ENCODE peak calls at places on chromosomes 16 and 17, in six cellular contexts. H is right lobe of liver; N is NT2/D1; V is CD8-positive, alpha-beta T cell; J is HAP-1; B is A549. R is an unnamed sample.

GRCh38 chr16:69276143-69277115 is 34.7 kb upstream of the VPS4A start:
- DNase-seq in B (no peak), N (no peak), H (no peak), J (no peak), V (no peak), R (peak)

GRCh38 chr17:15999974-16000827 is 577 bp downstream of the TTC19 start:
- DNase-seq in J (peak), N (no peak), V (no peak), B (peak), H (no peak), R (no peak)

GRCh38 chr17:33811984-33812383 is 443.1 kb upstream of the CCL2 start:
- DNase-seq in H (no peak), B (no peak), J (no peak), V (no peak), N (no peak), R (no peak)

GRCh38 chr17:60077672-60078519 is 825 bp downstream of the HEATR6 start:
- DNase-seq in V (no peak), N (no peak), H (no peak), B (no peak), J (peak), R (no peak)

GRCh38 chr16:84103678-84104077 is 13.1 kb downstream of the MBTPS1 start:
- DNase-seq in B (no peak), J (no peak), H (no peak), V (no peak), N (no peak), R (no peak)

GRCh38 chr17:80892900-80893603 is 98.6 kb upstream of the CHMP6 start:
- DNase-seq in V (peak), N (no peak), H (no peak), J (no peak), B (peak), R (peak)

GRCh38 chr17:74227681-74228080 is 14.3 kb downstream of the TTYH2 start:
- DNase-seq in J (no peak), H (no peak), B (no peak), N (no peak), V (no peak), R (no peak)

GRCh38 chr16:85359147-85359822 is 247.0 kb upstream of the CIBAR2 start:
- DNase-seq in J (no peak), B (no peak), V (no peak), N (no peak), H (no peak), R (no peak)

GRCh38 chr16:56277040-56277439 is 85.8 kb downstream of the GNAO1 start:
- DNase-seq in B (peak), J (peak), V (no peak), N (peak), H (no peak), R (no peak)

GRCh38 chr17:12985431-12986285 is 32.2 kb downstream of the ELAC2 start:
- DNase-seq in J (no peak), V (no peak), N (no peak), H (no peak), B (no peak), R (no peak)

GRCh38 chr17:1001640-1002411 is 4.9 kb downstream of the TIMM22 start:
- DNase-seq in J (no peak), N (no peak), B (no peak), V (no peak), H (no peak), R (peak)

GRCh38 chr17:14359251-14359939 is 58.5 kb downstream of the HS3ST3B1 start:
- DNase-seq in J (no peak), B (no peak), H (no peak), V (peak), N (no peak), R (no peak)

GRCh38 chr16:86882586-86883280 is 304.4 kb downstream of the FOXL1 start:
- DNase-seq in H (no peak), N (no peak), V (no peak), J (no peak), B (no peak), R (no peak)

GRCh38 chr16:81530296-81530721 is 85.7 kb downstream of the CMIP start:
- DNase-seq in J (no peak), N (no peak), V (no peak), H (no peak), B (no peak), R (no peak)

GRCh38 chr17:74821655-74822328 is 37.9 kb downstream of the GRIN2C start:
- DNase-seq in J (no peak), N (no peak), V (no peak), H (no peak), B (no peak), R (no peak)

GRCh38 chr17:45171338-45172231 is 9.9 kb downstream of the HEXIM2 start:
- DNase-seq in V (no peak), J (peak), H (peak), N (no peak), B (peak), R (peak)

GRCh38 chr17:34269969-34270368 is at the start of gene CCL7:
- DNase-seq in V (no peak), B (no peak), J (no peak), H (no peak), N (no peak), R (no peak)

GRCh38 chr17:35559495-35559894 is 1.1 kb downstream of the SLFN14 start:
- DNase-seq in N (no peak), J (no peak), V (no peak), H (no peak), B (no peak), R (no peak)

GRCh38 chr17:44065668-44066203 is 735 bp downstream of the LSM12 start:
- DNase-seq in H (no peak), B (no peak), J (no peak), N (no peak), V (no peak), R (no peak)

GRCh38 chr17:2963332-2964027 is 99.9 kb downstream of the OR1D5 start:
- DNase-seq in H (peak), N (no peak), J (no peak), V (no peak), B (no peak), R (no peak)

GRCh38 chr16:52022177-52022576 is 524.8 kb downstream of the TOX3 start:
- DNase-seq in V (no peak), N (no peak), B (no peak), J (no peak), H (no peak), R (no peak)

GRCh38 chr16:87406495-87407088 is 14.5 kb downstream of the MAP1LC3B start:
- DNase-seq in J (no peak), H (peak), N (no peak), B (no peak), V (no peak), R (no peak)

GRCh38 chr17:181213-182163 is at the start of gene DOC2B:
- DNase-seq in J (peak), B (no peak), H (peak), V (no peak), N (no peak), R (peak)

GRCh38 chr17:79420318-79421243 is 190.3 kb downstream of the RBFOX3 start:
- DNase-seq in J (no peak), V (no peak), N (no peak), B (peak), H (no peak), R (no peak)

GRCh38 chr16:69324585-69325253 is 5.7 kb downstream of the PDF start:
- DNase-seq in N (no peak), V (no peak), B (no peak), J (no peak), H (peak), R (no peak)

GRCh38 chr16:68802190-68802589 is 41.1 kb upstream of the TANGO6 start:
- DNase-seq in J (no peak), N (no peak), B (no peak), V (no peak), H (no peak), R (no peak)

GRCh38 chr17:55783684-55784245 is 32.9 kb downstream of the PCTP start:
- DNase-seq in N (no peak), H (no peak), B (no peak), V (no peak), J (no peak), R (peak)

GRCh38 chr16:67552476-67552875 is 9.8 kb upstream of the CTCF start:
- DNase-seq in N (no peak), V (no peak), H (no peak), J (no peak), B (no peak), R (no peak)

GRCh38 chr16:17002557-17002956 is 468.2 kb downstream of the XYLT1 start:
- DNase-seq in H (no peak), J (no peak), B (no peak), N (no peak), V (no peak), R (no peak)

GRCh38 chr17:11380761-11381160 is 139.7 kb downstream of the SHISA6 start:
- DNase-seq in V (no peak), H (no peak), B (no peak), J (no peak), N (no peak), R (no peak)

GRCh38 chr17:12712941-12713340 is 47.3 kb downstream of the MYOCD start:
- DNase-seq in B (no peak), N (no peak), H (no peak), J (no peak), V (no peak), R (no peak)

GRCh38 chr17:6456321-6456720 is 12.1 kb downstream of the PIMREG start:
- DNase-seq in H (no peak), N (no peak), J (no peak), V (no peak), B (no peak), R (no peak)

GRCh38 chr17:6453279-6454024 is 9.2 kb downstream of the PIMREG start:
- DNase-seq in N (no peak), J (no peak), B (no peak), V (no peak), H (no peak), R (no peak)

GRCh38 chr17:6455321-6455705 is 11.1 kb downstream of the PIMREG start:
- DNase-seq in J (peak), H (no peak), B (no peak), N (no peak), V (peak), R (no peak)

GRCh38 chr17:6452471-6453266 is 8.4 kb downstream of the PIMREG start:
- DNase-seq in V (no peak), N (no peak), J (no peak), B (no peak), H (no peak), R (no peak)

GRCh38 chr17:6454495-6455320 is 10.5 kb downstream of the PIMREG start:
- DNase-seq in H (no peak), J (no peak), N (no peak), V (no peak), B (no peak), R (no peak)
- H3K4me3 ChIP-seq in H (no peak), J (no peak), N (no peak), V (peak), B (no peak), R (peak)

GRCh38 chr16:73873643-73874042 is 423.0 kb upstream of the PSMD7 start:
- DNase-seq in B (no peak), N (no peak), J (no peak), H (no peak), V (no peak), R (no peak)

GRCh38 chr16:73872856-73873255 is 423.8 kb upstream of the PSMD7 start:
- DNase-seq in B (no peak), J (no peak), N (no peak), V (no peak), H (no peak), R (no peak)

DNA sequence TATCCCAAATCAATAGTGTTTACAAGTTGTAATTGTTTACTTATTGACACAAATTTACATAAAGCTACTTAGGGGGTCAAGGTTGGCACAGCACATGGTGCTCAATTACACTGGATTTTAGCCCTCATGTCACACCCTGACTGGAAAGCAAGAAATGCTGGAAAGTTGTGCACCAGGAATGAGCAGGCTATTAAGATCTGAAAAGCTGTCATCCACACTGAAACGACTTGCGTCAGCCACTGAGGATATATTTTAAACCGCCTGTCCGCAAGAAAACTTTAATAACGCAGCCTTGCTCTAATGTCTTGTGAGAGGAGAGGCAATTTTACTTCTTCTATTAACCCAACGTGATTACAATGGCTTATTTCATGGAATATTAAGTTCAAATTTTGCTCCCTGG is 425.5 kb upstream of the PSMD7 start:
- DNase-seq in B (no peak), H (no peak), V (no peak), N (no peak), J (no peak), R (no peak)
- H3K4me3 ChIP-seq in B (no peak), H (no peak), V (no peak), N (no peak), J (no peak), R (no peak)

GRCh38 chr17:50165466-50165865 is 339 bp upstream of the SGCA start:
- DNase-seq in H (no peak), V (no peak), J (no peak), B (no peak), N (no peak), R (no peak)
- H3K4me3 ChIP-seq in H (no peak), V (no peak), J (no peak), B (no peak), N (no peak), R (peak)

GRCh38 chr17:50535407-50535806 is 2.9 kb downstream of the EPN3 start:
- DNase-seq in N (no peak), H (no peak), B (no peak), V (no peak), J (no peak), R (no peak)
- H3K4me3 ChIP-seq in N (no peak), H (no peak), B (no peak), V (no peak), J (no peak), R (no peak)